ENCODE peak calls at places on chromosomes 3 and 15, in seven cellular contexts. D is AG04449, V is GM12865, S is left ventricle myocardium inferior, Q is foreskin keratinocyte, Y is WTC11, C is HepG2. P is an unnamed sample.

GRCh38 chr3:171695476-171695875 is 114.8 kb downstream of the PLD1 start:
- DNase-seq in D (no peak), V (no peak), S (no peak), Q (no peak), Y (no peak), C (no peak), P (no peak)

GRCh38 chr3:86547697-86548096 is 443.3 kb downstream of the VGLL3 start:
- DNase-seq in D (no peak), V (no peak), S (no peak), Q (no peak), Y (peak), C (no peak), P (no peak)

GRCh38 chr3:97778152-97778551 is 13.6 kb downstream of the ARL6 start:
- DNase-seq in D (no peak), V (no peak), S (no peak), Q (no peak), Y (no peak), C (no peak), P (no peak)

GRCh38 chr3:45100998-45101407 is 45.2 kb downstream of the CDCP1 start:
- DNase-seq in D (peak), V (no peak), S (no peak), Q (no peak), Y (no peak), C (no peak), P (no peak)

GRCh38 chr3:11290743-11291680 is 18.8 kb downstream of the ATG7 start:
- DNase-seq in D (no peak), V (peak), S (no peak), Q (peak), Y (no peak), C (no peak), P (no peak)

GRCh38 chr3:172034786-172035685 is 4.3 kb upstream of the FNDC3B start:
- DNase-seq in D (no peak), V (peak), S (no peak), Q (peak), Y (peak), C (no peak), P (no peak)

GRCh38 chr3:197750863-197751737 is 1.4 kb downstream of the FYTTD1 start:
- DNase-seq in D (no peak), V (peak), S (peak), Q (peak), Y (no peak), C (no peak), P (peak)

GRCh38 chr3:194404365-194405140 is 5.5 kb upstream of the GP5 start:
- DNase-seq in D (no peak), V (peak), S (no peak), Q (peak), Y (no peak), C (peak), P (no peak)

GRCh38 chr3:144221771-144222170 is 250.1 kb downstream of the DIPK2A start:
- DNase-seq in D (no peak), V (no peak), S (no peak), Q (no peak), Y (peak), C (no peak), P (no peak)

GRCh38 chr15:57456559-57456958 is 80.3 kb downstream of the CGNL1 start:
- DNase-seq in D (no peak), V (no peak), S (no peak), Q (no peak), Y (no peak), C (no peak), P (no peak)

GRCh38 chr3:149403443-149403842 is 26.0 kb upstream of the TM4SF1 start:
- DNase-seq in D (no peak), V (no peak), S (no peak), Q (no peak), Y (no peak), C (no peak), P (no peak)

GRCh38 chr15:31239409-31239808 is 87.2 kb upstream of the KLF13 start:
- DNase-seq in D (no peak), V (no peak), S (no peak), Q (no peak), Y (no peak), C (no peak), P (no peak)

GRCh38 chr3:169627789-169628188 is 35.7 kb downstream of the MECOM start:
- DNase-seq in D (no peak), V (no peak), S (no peak), Q (no peak), Y (no peak), C (no peak), P (no peak)

GRCh38 chr15:65095011-65095746 is 18.6 kb downstream of the KBTBD13 start:
- DNase-seq in D (no peak), V (no peak), S (no peak), Q (no peak), Y (no peak), C (no peak), P (no peak)

GRCh38 chr3:101703169-101703568 is 16.7 kb upstream of the RPL24 start:
- DNase-seq in D (no peak), V (no peak), S (no peak), Q (peak), Y (no peak), C (no peak), P (no peak)

GRCh38 chr15:39054128-39054732 is 489.6 kb upstream of the RASGRP1 start:
- DNase-seq in D (no peak), V (no peak), S (no peak), Q (no peak), Y (no peak), C (no peak), P (no peak)

GRCh38 chr3:167209011-167209410 is 171.1 kb downstream of the ZBBX start:
- DNase-seq in D (no peak), V (no peak), S (no peak), Q (no peak), Y (no peak), C (no peak), P (no peak)

GRCh38 chr15:67232591-67232990 is 21.9 kb downstream of the AAGAB start:
- DNase-seq in D (no peak), V (no peak), S (no peak), Q (no peak), Y (no peak), C (no peak), P (no peak)

GRCh38 chr3:76307556-76307955 is 522.2 kb upstream of the ZNF717 start:
- DNase-seq in D (no peak), V (no peak), S (no peak), Q (no peak), Y (no peak), C (no peak), P (no peak)

GRCh38 chr3:124751501-124751900 is 21.2 kb downstream of the UMPS start:
- DNase-seq in D (no peak), V (no peak), S (no peak), Q (no peak), Y (no peak), C (no peak), P (no peak)

GRCh38 chr15:66935688-66936087 is 129.7 kb upstream of the SMAD3 start:
- DNase-seq in D (no peak), V (no peak), S (no peak), Q (no peak), Y (no peak), C (no peak), P (no peak)

GRCh38 chr3:63763156-63763555 is 55.9 kb upstream of the C3orf49 start:
- DNase-seq in D (peak), V (no peak), S (no peak), Q (peak), Y (no peak), C (no peak), P (no peak)

GRCh38 chr15:99135194-99135593 is 30.3 kb downstream of the SYNM start:
- DNase-seq in D (no peak), V (peak), S (no peak), Q (no peak), Y (no peak), C (peak), P (peak)

GRCh38 chr15:88242586-88242985 is 14.0 kb downstream of the NTRK3 start:
- DNase-seq in D (no peak), V (no peak), S (no peak), Q (no peak), Y (no peak), C (no peak), P (no peak)

GRCh38 chr3:122258757-122259371 is 66.2 kb upstream of the CSTA start:
- DNase-seq in D (peak), V (peak), S (peak), Q (peak), Y (peak), C (peak), P (peak)

GRCh38 chr3:42831321-42831713 is 22.1 kb downstream of the ACKR2 start:
- DNase-seq in D (no peak), V (peak), S (peak), Q (peak), Y (peak), C (peak), P (peak)

GRCh38 chr3:47527952-47528718 is 14.6 kb upstream of the ELP6 start:
- DNase-seq in D (no peak), V (no peak), S (no peak), Q (peak), Y (no peak), C (no peak), P (no peak)

DNA sequence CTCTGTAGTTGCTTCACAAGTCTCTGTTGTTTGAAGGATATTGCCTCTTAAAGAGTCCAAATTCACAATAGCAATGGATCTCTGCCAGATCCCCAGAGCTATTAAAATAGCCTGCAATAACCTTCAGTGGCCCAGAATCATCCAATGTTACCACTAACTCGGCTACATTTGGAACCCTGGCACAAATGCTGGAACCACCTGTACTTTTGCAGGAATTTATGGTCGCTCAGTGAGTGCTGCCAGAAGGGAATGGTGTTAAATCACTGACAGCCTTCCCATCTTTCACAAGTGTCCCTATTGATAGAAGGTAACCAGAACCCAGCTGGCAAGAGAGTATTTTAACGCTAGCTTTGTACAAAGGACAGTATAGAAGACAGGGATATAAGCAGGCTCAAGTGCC is 298.8 kb upstream of the PLSCR5 start:
- DNase-seq in D (no peak), V (no peak), S (peak), Q (no peak), Y (no peak), C (no peak), P (no peak)
- TF ChIP-seq CTCF in D (no peak), V (no peak), S (no peak), Q (no peak), Y (no peak), C (no peak), P (no peak)

GRCh38 chr3:3020209-3020608 is 90.0 kb downstream of the IL5RA start:
- DNase-seq in D (no peak), V (no peak), S (no peak), Q (no peak), Y (no peak), C (no peak), P (no peak)

GRCh38 chr3:3013299-3013698 is 96.9 kb downstream of the IL5RA start:
- DNase-seq in D (no peak), V (no peak), S (no peak), Q (no peak), Y (no peak), C (no peak), P (no peak)

DNA sequence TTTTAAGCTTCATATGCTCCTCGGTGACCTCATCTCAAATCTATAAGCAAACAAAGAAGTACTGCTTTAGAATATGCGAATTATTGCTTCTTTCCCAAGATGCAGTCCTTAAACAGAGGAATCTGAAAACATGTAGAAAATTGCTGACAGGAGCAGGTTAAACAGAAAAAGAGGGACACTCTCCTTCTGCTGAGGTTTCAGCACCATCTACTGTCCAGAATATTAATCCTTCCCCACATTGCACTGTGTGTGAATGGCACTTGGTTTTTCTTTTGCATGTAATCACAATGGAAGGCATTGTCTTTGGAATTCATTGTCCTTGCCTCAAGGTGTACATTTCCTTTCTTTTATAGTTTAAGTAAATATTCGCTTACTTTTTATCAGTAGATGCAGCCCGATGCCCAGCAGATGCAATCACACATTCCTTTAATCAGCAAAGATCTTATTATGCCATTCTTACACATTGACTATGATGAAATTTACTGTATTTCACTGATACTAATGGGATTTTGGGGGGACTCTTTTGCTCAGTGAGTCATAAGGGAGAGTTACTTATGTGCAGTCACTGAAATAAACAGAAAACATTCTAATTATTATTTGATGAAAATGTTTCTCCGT is 94.6 kb downstream of the IL5RA start:
- DNase-seq in D (no peak), V (peak), S (no peak), Q (peak), Y (no peak), C (peak), P (no peak)
- TF ChIP-seq CTCF in D (no peak), V (peak), S (peak), Q (peak), Y (no peak), C (peak), P (no peak)

GRCh38 chr3:186529204-186529999 is 14.8 kb downstream of the CRYGS start:
- DNase-seq in D (no peak), V (no peak), S (no peak), Q (no peak), Y (no peak), C (no peak), P (no peak)
- TF ChIP-seq CTCF in D (no peak), V (peak), S (no peak), Q (peak), Y (no peak), C (peak), P (peak)

GRCh38 chr15:35545825-35546580 is at the start of gene DPH6:
- DNase-seq in D (peak), V (peak), S (peak), Q (peak), Y (peak), C (peak), P (peak)
- TF ChIP-seq CTCF in D (no peak), V (no peak), S (peak), Q (no peak), Y (no peak), C (peak), P (no peak)

DNA sequence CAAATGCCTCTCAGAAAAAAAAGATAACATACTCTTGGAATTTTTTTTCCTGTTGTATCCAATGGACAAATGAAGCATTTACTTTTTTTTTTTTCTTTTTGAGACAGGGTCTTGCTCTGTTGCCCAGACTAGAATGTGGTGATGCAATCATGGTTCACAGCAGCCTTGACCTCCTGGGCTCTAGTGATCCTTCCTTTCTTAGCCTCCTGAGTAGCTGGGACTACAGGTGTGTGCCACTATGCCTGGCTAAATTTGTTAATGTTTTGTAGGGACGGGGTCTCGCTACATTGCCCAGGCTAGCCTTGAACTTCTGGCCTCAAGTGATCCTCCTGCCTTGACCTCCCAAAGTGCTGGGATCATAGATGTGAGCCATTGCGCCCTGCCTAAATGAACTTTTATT is 167.2 kb downstream of the ISL2 start:
- DNase-seq in D (no peak), V (no peak), S (no peak), Q (no peak), Y (no peak), C (no peak), P (no peak)
- TF ChIP-seq CTCF in D (no peak), V (no peak), S (no peak), Q (no peak), Y (no peak), C (no peak), P (no peak)

GRCh38 chr3:109440353-109440752 is 103.0 kb upstream of the DPPA4 start:
- DNase-seq in D (no peak), V (no peak), S (no peak), Q (no peak), Y (no peak), C (no peak), P (no peak)

GRCh38 chr3:109442531-109442930 is 105.2 kb upstream of the DPPA4 start:
- DNase-seq in D (no peak), V (no peak), S (no peak), Q (no peak), Y (no peak), C (no peak), P (no peak)

DNA sequence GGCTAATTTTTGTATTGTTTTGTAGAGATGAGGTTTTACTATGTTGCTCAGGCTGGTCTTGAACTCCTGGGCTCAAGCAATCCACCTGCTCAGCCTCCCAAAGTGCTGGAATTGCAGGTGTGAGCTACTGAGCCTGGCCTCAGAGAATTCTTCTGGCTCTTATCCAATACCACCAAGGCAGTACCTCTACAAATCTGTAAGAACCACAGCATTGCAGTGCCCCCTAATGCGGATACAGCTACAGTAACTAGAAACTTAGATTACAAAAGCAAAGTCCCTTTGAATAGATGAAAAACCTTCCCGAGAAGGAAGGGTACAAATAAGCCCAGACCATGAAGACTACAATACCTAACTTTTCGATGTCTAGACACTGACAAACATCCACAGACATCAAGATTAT is 107.9 kb upstream of the DPPA4 start:
- DNase-seq in D (no peak), V (no peak), S (no peak), Q (no peak), Y (no peak), C (no peak), P (no peak)
- TF ChIP-seq CTCF in D (no peak), V (no peak), S (no peak), Q (no peak), Y (no peak), C (no peak), P (no peak)

GRCh38 chr15:100433304-100433703 is 91.5 kb upstream of the ADAMTS17 start:
- DNase-seq in D (no peak), V (no peak), S (no peak), Q (no peak), Y (no peak), C (no peak), P (no peak)
- TF ChIP-seq CTCF in D (no peak), V (no peak), S (no peak), Q (peak), Y (no peak), C (no peak), P (no peak)

DNA sequence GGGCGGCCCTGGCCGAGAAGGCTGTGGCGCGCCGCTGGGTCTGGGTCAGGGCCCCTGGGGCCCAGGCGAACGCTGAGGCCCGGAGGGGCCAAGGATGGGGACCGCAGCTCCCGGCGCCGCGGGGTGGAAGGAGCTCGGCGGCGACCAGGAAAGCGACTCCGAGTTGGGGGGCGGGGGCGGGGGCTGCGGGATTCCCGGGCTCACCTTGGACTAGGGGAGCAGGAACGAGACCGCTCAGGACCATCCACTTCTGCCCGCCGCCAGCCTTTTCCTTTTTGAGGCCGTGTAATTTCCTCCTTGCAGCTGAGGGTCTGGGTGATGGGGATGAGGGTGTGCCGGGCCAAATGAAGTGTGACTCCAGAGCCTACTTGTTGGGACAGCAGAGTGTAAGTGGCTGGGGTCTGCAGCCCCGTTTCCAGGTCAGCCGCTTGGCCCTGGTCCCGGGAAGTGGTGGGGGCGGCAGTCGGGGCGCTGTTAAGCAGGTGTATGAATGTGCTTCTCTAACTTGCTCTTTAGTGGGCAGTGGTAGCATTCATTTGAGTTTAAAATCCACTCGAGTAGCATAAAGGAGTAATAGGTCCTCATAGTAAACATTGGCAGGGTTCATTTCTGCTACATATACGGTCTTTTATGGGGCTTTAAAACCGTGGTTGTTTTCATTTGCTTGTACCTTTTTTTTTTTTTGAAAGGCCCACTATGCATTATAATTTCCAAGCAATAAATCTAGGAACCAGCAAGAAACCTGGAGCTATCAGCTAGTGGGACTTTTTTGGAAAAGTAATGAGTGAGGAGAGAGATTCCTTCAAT is 717 bp downstream of the PXK start:
- DNase-seq in D (no peak), V (peak), S (no peak), Q (no peak), Y (peak), C (no peak), P (peak)
- TF ChIP-seq CTCF in D (no peak), V (peak), S (no peak), Q (peak), Y (no peak), C (peak), P (peak)

P was measured in GM13976.